ENCODE peak calls at places on chromosomes 4 and X, in four cellular contexts. X is mesendoderm, F is H9, P is IMR-90. K is an unnamed sample.

GRCh38 chrX:15497865-15498264 is 2.7 kb upstream of the BMX start:
- DNase-seq in X (peak; percentile 60), F (peak; percentile 72), P (peak; percentile 33), K (peak; percentile 46)

GRCh38 chrX:17377047-17377692 is 2.2 kb downstream of the NHS start:
- DNase-seq in X (peak; percentile 81), F (peak; percentile 55), P (peak; percentile 61), K (no peak)

GRCh38 chrX:97672138-97672537 is 788.4 kb downstream of the RPA4 start:
- DNase-seq in X (no peak), F (no peak), P (no peak), K (no peak)

GRCh38 chrX:53223955-53224859 is 800 bp downstream of the KDM5C start:
- DNase-seq in X (peak; percentile 18), F (no peak), P (peak; percentile 85), K (peak; percentile 50)

GRCh38 chr4:65799513-65799912 is 129.2 kb upstream of the EPHA5 start:
- DNase-seq in X (no peak), F (no peak), P (no peak), K (no peak)

GRCh38 chr4:92600638-92601037 is 296.9 kb downstream of the GRID2 start:
- DNase-seq in X (peak; percentile 82), F (peak; percentile 67), P (no peak), K (no peak)

GRCh38 chr4:169286562-169287301 is 16.0 kb upstream of the SH3RF1 start:
- DNase-seq in X (peak; percentile 23), F (no peak), P (peak; percentile 19), K (no peak)

GRCh38 chr4:84477738-84478137 is 21.4 kb downstream of the NKX6-1 start:
- DNase-seq in X (no peak), F (no peak), P (no peak), K (no peak)

GRCh38 chrX:32877592-32877991 is 333.8 kb downstream of the DMD start:
- DNase-seq in X (peak; percentile 63), F (no peak), P (peak; percentile 41), K (no peak)

GRCh38 chr4:105215609-105216313 is 69.1 kb downstream of the TET2 start:
- DNase-seq in X (no peak), F (no peak), P (peak; percentile 70), K (no peak)

GRCh38 chrX:96721398-96721797 is 36.8 kb downstream of the DIAPH2 start:
- DNase-seq in X (no peak), F (no peak), P (peak; percentile 36), K (peak; percentile 7)

GRCh38 chr4:148962539-148963290 is 520.5 kb upstream of the NR3C2 start:
- DNase-seq in X (no peak), F (no peak), P (peak; percentile 73), K (peak; percentile 40)

GRCh38 chr4:87180767-87181166 is 39.7 kb downstream of the KLHL8 start:
- DNase-seq in X (no peak), F (no peak), P (peak; percentile 12), K (no peak)

GRCh38 chr4:140233811-140234696 is 80.1 kb upstream of the MAML3 start:
- DNase-seq in X (no peak), F (no peak), P (peak; percentile 90), K (peak; percentile 81)

GRCh38 chr4:158777423-158777822 is 8.6 kb downstream of the FNIP2 start:
- DNase-seq in X (no peak), F (no peak), P (no peak), K (no peak)

GRCh38 chr4:166143227-166143626 is 270.2 kb downstream of the TLL1 start:
- DNase-seq in X (no peak), F (no peak), P (no peak), K (no peak)

GRCh38 chrX:37871626-37872302 is 24.4 kb upstream of the DYNLT3 start:
- DNase-seq in X (peak; percentile 39), F (no peak), P (peak; percentile 93), K (peak; percentile 87)

GRCh38 chr4:88857588-88857987 is 160.0 kb upstream of the NAP1L5 start:
- DNase-seq in X (no peak), F (no peak), P (peak; percentile 24), K (no peak)

GRCh38 chrX:150037041-150037440 is 98.8 kb upstream of the EOLA2 start:
- DNase-seq in X (no peak), F (no peak), P (no peak), K (no peak)

GRCh38 chr4:150683775-150684350 is 101.9 kb downstream of the MAB21L2 start:
- DNase-seq in X (no peak), F (no peak), P (no peak), K (no peak)

GRCh38 chr4:15244354-15244753 is 183.5 kb upstream of the C1QTNF7 start:
- DNase-seq in X (peak; percentile 47), F (no peak), P (peak; percentile 61), K (no peak)

GRCh38 chrX:72245461-72246089 is 6.7 kb upstream of the ERCC6L start:
- DNase-seq in X (peak; percentile 65), F (peak; percentile 54), P (peak; percentile 61), K (peak; percentile 51)

GRCh38 chr4:6032249-6033244 is 14.3 kb upstream of the C4orf50 start:
- DNase-seq in X (no peak), F (no peak), P (no peak), K (no peak)
- H3K23ac ChIP-seq in X (no peak overlapping the region), F (no peak overlapping the region), P (no peak overlapping the region), K (no peak overlapping the region)

GRCh38 chr4:7981738-7982394 is 42.2 kb upstream of the AFAP1 start:
- DNase-seq in X (no peak), F (no peak), P (no peak), K (no peak)
- H2BK15ac ChIP-seq in X (no peak overlapping the region), F (no peak overlapping the region), P (no peak overlapping the region), K (no peak overlapping the region)

GRCh38 chrX:50514811-50515210 is 44.2 kb upstream of the DGKK start:
- DNase-seq in X (no peak), F (no peak), P (no peak), K (no peak)
- H3K23ac ChIP-seq in X (no peak overlapping the region), F (no peak overlapping the region), P (no peak overlapping the region), K (no peak overlapping the region)

GRCh38 chr4:7971159-7971631 is 31.5 kb upstream of the AFAP1 start:
- DNase-seq in X (no peak), F (no peak), P (no peak), K (no peak)
- H2BK15ac ChIP-seq in X (no peak overlapping the region), F (no peak overlapping the region), P (no peak overlapping the region), K (peak overlapping the region; percentile 87)

GRCh38 chr4:24472514-24473308 is 111.6 kb downstream of the DHX15 start:
- DNase-seq in X (peak; percentile 94), F (peak; percentile 88), P (peak; percentile 74), K (peak; percentile 86)
- H3K23ac ChIP-seq in X (no peak overlapping the region), F (no peak overlapping the region), P (no peak overlapping the region), K (no peak overlapping the region)

K was measured in mesenchymal stem cell.